ENCODE peak calls at places on chromosomes 3 and 15, in five cellular contexts. One of them, this sample, is unnamed.

GRCh38 chr3:160704006-160704405 is 27.0 kb downstream of the ARL14 start:
- DNase-seq in H1: no peak
- DNase-seq in A549: no peak
- DNase-seq in pancreas: no peak
- DNase-seq in esophagus muscularis mucosa: no peak
- DNase-seq in this sample: no peak

GRCh38 chr15:58477228-58477627 is 45.4 kb downstream of the LIPC start:
- DNase-seq in H1: no peak
- DNase-seq in A549: no peak
- DNase-seq in pancreas: no peak
- DNase-seq in esophagus muscularis mucosa: no peak
- DNase-seq in this sample: no peak

GRCh38 chr3:112984485-112984884 is 6.3 kb upstream of the GTPBP8 start:
- DNase-seq in H1: no peak
- DNase-seq in A549: no peak
- DNase-seq in pancreas: no peak
- DNase-seq in esophagus muscularis mucosa: no peak
- DNase-seq in this sample: peak; percentile 19

GRCh38 chr3:174640932-174641331 is 218.2 kb upstream of the NAALADL2 start:
- DNase-seq in H1: no peak
- DNase-seq in A549: no peak
- DNase-seq in pancreas: peak; percentile 45
- DNase-seq in esophagus muscularis mucosa: no peak
- DNase-seq in this sample: no peak

GRCh38 chr3:173614528-173614927 is 217.0 kb downstream of the NLGN1 start:
- DNase-seq in H1: no peak
- DNase-seq in A549: no peak
- DNase-seq in pancreas: no peak
- DNase-seq in esophagus muscularis mucosa: no peak
- DNase-seq in this sample: no peak

GRCh38 chr3:30421261-30421660 is 185.1 kb upstream of the TGFBR2 start:
- DNase-seq in H1: no peak
- DNase-seq in A549: no peak
- DNase-seq in pancreas: no peak
- DNase-seq in esophagus muscularis mucosa: no peak
- DNase-seq in this sample: no peak

GRCh38 chr3:194870394-194871110 is 184.9 kb downstream of the FAM43A start:
- DNase-seq in H1: no peak
- DNase-seq in A549: no peak
- DNase-seq in pancreas: no peak
- DNase-seq in esophagus muscularis mucosa: no peak
- DNase-seq in this sample: no peak

GRCh38 chr3:38471260-38471857 is 17.7 kb downstream of the ACVR2B start:
- DNase-seq in H1: no peak
- DNase-seq in A549: no peak
- DNase-seq in pancreas: no peak
- DNase-seq in esophagus muscularis mucosa: peak; percentile 53
- DNase-seq in this sample: no peak

GRCh38 chr15:101014276-101014675 is 95.1 kb downstream of the LRRK1 start:
- DNase-seq in H1: no peak
- DNase-seq in A549: no peak
- DNase-seq in pancreas: no peak
- DNase-seq in esophagus muscularis mucosa: peak; percentile 88
- DNase-seq in this sample: no peak

GRCh38 chr3:82078246-82078645 is 316.8 kb upstream of the GBE1 start:
- DNase-seq in H1: no peak
- DNase-seq in A549: no peak
- DNase-seq in pancreas: no peak
- DNase-seq in esophagus muscularis mucosa: no peak
- DNase-seq in this sample: no peak

GRCh38 chr15:75104804-75105557 is 81.6 kb downstream of the PPCDC start:
- DNase-seq in H1: no peak
- DNase-seq in A549: peak; percentile 62
- DNase-seq in pancreas: no peak
- DNase-seq in esophagus muscularis mucosa: no peak
- DNase-seq in this sample: no peak

GRCh38 chr3:26437678-26438077 is 184.9 kb upstream of the LRRC3B start:
- DNase-seq in H1: no peak
- DNase-seq in A549: no peak
- DNase-seq in pancreas: no peak
- DNase-seq in esophagus muscularis mucosa: no peak
- DNase-seq in this sample: no peak

GRCh38 chr15:77944002-77944867 is 133.3 kb downstream of the TBC1D2B start:
- DNase-seq in H1: peak; percentile 81
- DNase-seq in A549: no peak
- DNase-seq in pancreas: peak; percentile 93
- DNase-seq in esophagus muscularis mucosa: peak; percentile 96
- DNase-seq in this sample: no peak

GRCh38 chr15:77940548-77940947 is 137.0 kb downstream of the TBC1D2B start:
- DNase-seq in H1: peak; percentile 35
- DNase-seq in A549: no peak
- DNase-seq in pancreas: no peak
- DNase-seq in esophagus muscularis mucosa: no peak
- DNase-seq in this sample: no peak

GRCh38 chr15:77942611-77943211 is 134.8 kb downstream of the TBC1D2B start:
- DNase-seq in H1: peak; percentile 34
- DNase-seq in A549: no peak
- DNase-seq in pancreas: no peak
- DNase-seq in esophagus muscularis mucosa: no peak
- DNase-seq in this sample: no peak

DNA sequence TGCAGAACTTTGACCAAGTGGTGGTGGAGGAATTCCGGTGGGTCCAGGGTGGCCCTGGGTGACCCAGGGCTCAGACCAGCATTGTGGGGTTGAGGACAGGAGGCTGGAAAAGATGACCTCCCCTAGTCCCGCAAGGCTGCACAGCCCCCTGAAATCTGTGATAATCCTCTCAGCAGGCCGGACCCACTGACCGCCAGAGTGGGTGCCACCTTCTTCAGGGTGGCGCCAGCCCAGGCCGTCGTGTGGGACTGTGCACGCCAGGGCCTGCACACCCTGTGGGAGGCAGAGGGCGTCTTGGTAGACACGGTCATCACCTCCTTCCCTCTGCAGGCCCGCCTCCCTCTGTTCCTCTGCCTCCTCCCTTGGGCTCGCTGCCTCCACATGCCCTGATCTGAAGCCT is 137.7 kb downstream of the TBC1D2B start:
- DNase-seq in H1: no peak
- DNase-seq in A549: no peak
- DNase-seq in pancreas: no peak
- DNase-seq in esophagus muscularis mucosa: no peak
- DNase-seq in this sample: no peak
- H3K9me3 ChIP-seq in H1: no peaks in the 10 kb centered on the region
- H3K9me3 ChIP-seq in A549: no peaks in the 10 kb centered on the region
- H3K9me3 ChIP-seq in pancreas: no peaks in the 10 kb centered on the region
- H3K9me3 ChIP-seq in esophagus muscularis mucosa: no peaks in the 10 kb centered on the region
- H3K9me3 ChIP-seq in this sample: no peaks in the 10 kb centered on the region

DNA sequence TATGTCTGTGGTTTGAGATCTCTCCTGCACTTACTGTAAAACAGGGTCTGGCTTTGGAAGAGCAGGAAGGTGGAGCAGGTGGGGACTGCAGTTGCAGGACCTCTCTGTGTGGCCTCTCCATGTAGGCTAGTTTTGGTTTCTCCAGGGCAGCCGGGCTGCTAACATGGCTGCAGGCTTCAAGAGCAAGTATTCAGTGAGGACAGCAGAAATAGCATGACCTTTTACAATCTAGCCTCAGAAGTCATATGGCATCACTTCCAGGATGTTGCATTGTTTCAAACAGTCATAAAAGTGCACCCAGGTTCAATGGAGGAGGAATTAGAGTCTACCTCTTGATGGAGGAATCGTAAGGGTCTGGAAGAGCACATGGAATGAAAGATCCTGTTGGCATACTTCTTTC is 728.7 kb downstream of the NTRK3 start:
- DNase-seq in H1: no peak
- DNase-seq in A549: no peak
- DNase-seq in pancreas: no peak
- DNase-seq in esophagus muscularis mucosa: no peak
- DNase-seq in this sample: no peak
- H3K9me3 ChIP-seq in H1: no peaks in the 10 kb centered on the region
- H3K9me3 ChIP-seq in A549: peaks cover 9% of the 10 kb centered on the region
- H3K9me3 ChIP-seq in pancreas: no peaks in the 10 kb centered on the region
- H3K9me3 ChIP-seq in esophagus muscularis mucosa: no peaks in the 10 kb centered on the region
- H3K9me3 ChIP-seq in this sample: no peaks in the 10 kb centered on the region

GRCh38 chr3:88078930-88079329 is 19.9 kb downstream of the ZNF654 start:
- DNase-seq in H1: no peak
- DNase-seq in A549: no peak
- DNase-seq in pancreas: no peak
- DNase-seq in esophagus muscularis mucosa: no peak
- DNase-seq in this sample: no peak
- H3K9me3 ChIP-seq in H1: no peaks in the 10 kb centered on the region
- H3K9me3 ChIP-seq in A549: no peaks in the 10 kb centered on the region
- H3K9me3 ChIP-seq in pancreas: no peaks in the 10 kb centered on the region
- H3K9me3 ChIP-seq in esophagus muscularis mucosa: no peaks in the 10 kb centered on the region
- H3K9me3 ChIP-seq in this sample: no peaks in the 10 kb centered on the region

GRCh38 chr15:25176991-25177954 is 222.5 kb downstream of the SNRPN start:
- DNase-seq in H1: peak; percentile 26
- DNase-seq in A549: no peak
- DNase-seq in pancreas: peak; percentile 46
- DNase-seq in esophagus muscularis mucosa: no peak
- DNase-seq in this sample: no peak
- H3K9me3 ChIP-seq in H1: peaks cover 90% of the 10 kb centered on the region
- H3K9me3 ChIP-seq in A549: no peaks in the 10 kb centered on the region
- H3K9me3 ChIP-seq in pancreas: no peaks in the 10 kb centered on the region
- H3K9me3 ChIP-seq in esophagus muscularis mucosa: peaks cover 74% of the 10 kb centered on the region
- H3K9me3 ChIP-seq in this sample: peaks cover 85% of the 10 kb centered on the region

GRCh38 chr3:114659109-114660081 is 365.6 kb downstream of the TIGIT start:
- DNase-seq in H1: no peak
- DNase-seq in A549: no peak
- DNase-seq in pancreas: no peak
- DNase-seq in esophagus muscularis mucosa: no peak
- DNase-seq in this sample: no peak
- H3K9me3 ChIP-seq in H1: no peaks in the 10 kb centered on the region
- H3K9me3 ChIP-seq in A549: peaks cover 6% of the 10 kb centered on the region
- H3K9me3 ChIP-seq in pancreas: no peaks in the 10 kb centered on the region
- H3K9me3 ChIP-seq in esophagus muscularis mucosa: no peaks in the 10 kb centered on the region
- H3K9me3 ChIP-seq in this sample: no peaks in the 10 kb centered on the region

This sample was measured in CD4-positive, CD25-positive, alpha-beta regulatory T cell.